ENCODE peak calls at places on chromosomes 12 and 14, in seven cellular contexts. G is colonic mucosa, Z is H1, B is A673, H is heart left ventricle, D is HepG2, U is left lung. Y is an unnamed sample. For H3K9me3, the result is how much of the 10 kb centered on the place peaks cover.

GRCh38 chr14:101200650-101201516 is 297.4 kb upstream of the RTL1 start:
- DNase-seq in G (no peak), Z (no peak), B (no peak), H (no peak), D (no peak), U (no peak), Y (no peak)

GRCh38 chr12:30796508-30796780 is 41.7 kb upstream of the CAPRIN2 start:
- DNase-seq in G (no peak), Z (no peak), B (peak), H (no peak), D (no peak), U (peak), Y (no peak)

GRCh38 chr14:76495983-76496382 is 120.0 kb downstream of the ESRRB start:
- DNase-seq in G (no peak), Z (no peak), B (no peak), H (no peak), D (no peak), U (no peak), Y (no peak)

GRCh38 chr14:66005899-66006434 is 480.2 kb upstream of the CCDC196 start:
- DNase-seq in G (no peak), Z (no peak), B (no peak), H (no peak), D (no peak), U (no peak), Y (no peak)

GRCh38 chr12:40770781-40771180 is 78.5 kb downstream of the CNTN1 start:
- DNase-seq in G (no peak), Z (no peak), B (no peak), H (no peak), D (no peak), U (no peak), Y (no peak)

GRCh38 chr12:68178184-68178583 is 18.6 kb upstream of the IFNG start:
- DNase-seq in G (no peak), Z (no peak), B (no peak), H (no peak), D (no peak), U (no peak), Y (no peak)

GRCh38 chr12:86134571-86134970 is 121.6 kb downstream of the MGAT4C start:
- DNase-seq in G (no peak), Z (no peak), B (peak), H (no peak), D (no peak), U (no peak), Y (no peak)

GRCh38 chr12:119047641-119048040 is 66.3 kb downstream of the SRRM4 start:
- DNase-seq in G (no peak), Z (no peak), B (no peak), H (no peak), D (no peak), U (no peak), Y (no peak)

GRCh38 chr12:66268562-66268961 is 33.7 kb upstream of the HELB start:
- DNase-seq in G (no peak), Z (no peak), B (no peak), H (no peak), D (no peak), U (no peak), Y (no peak)

GRCh38 chr12:43111608-43112007 is 440.4 kb downstream of the ADAMTS20 start:
- DNase-seq in G (no peak), Z (no peak), B (no peak), H (no peak), D (no peak), U (no peak), Y (no peak)

GRCh38 chr12:53786411-53786810 is 34.6 kb upstream of the CISTR start:
- DNase-seq in G (no peak), Z (no peak), B (no peak), H (no peak), D (no peak), U (no peak), Y (no peak)

GRCh38 chr14:65168840-65169239 is 66.5 kb upstream of the MAX start:
- DNase-seq in G (no peak), Z (no peak), B (peak), H (no peak), D (no peak), U (no peak), Y (no peak)

GRCh38 chr12:113296557-113297213 is 38.2 kb downstream of the SLC8B1 start:
- DNase-seq in G (no peak), Z (no peak), B (no peak), H (no peak), D (no peak), U (no peak), Y (no peak)

GRCh38 chr12:75364918-75365317 is 26.0 kb upstream of the GLIPR1L2 start:
- DNase-seq in G (no peak), Z (no peak), B (peak), H (peak), D (no peak), U (no peak), Y (no peak)
- H3K9me3 ChIP-seq in G (under half), Z (under half), B (under half), H (under half), D (under half), U (under half), Y (under half)

DNA sequence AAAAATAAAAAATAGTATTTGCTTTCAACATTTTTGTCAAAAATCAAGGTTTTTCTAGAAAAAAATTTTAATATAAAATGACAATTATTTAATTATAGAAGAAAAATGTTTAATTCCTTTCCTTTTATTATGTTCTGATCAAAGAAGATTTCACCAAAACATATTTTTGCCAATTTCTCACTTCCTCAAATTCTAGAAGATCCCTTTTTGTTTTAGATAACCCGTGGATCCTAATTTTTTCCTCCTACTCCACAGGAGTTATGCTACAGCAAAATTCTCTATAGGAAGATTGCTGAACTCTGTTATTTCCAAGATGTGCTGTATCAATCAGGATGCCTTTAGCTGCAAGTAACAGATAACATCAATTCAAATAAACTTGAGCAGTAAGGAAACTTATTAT is 3.7 kb upstream of the SNX6 start:
- DNase-seq in G (no peak), Z (no peak), B (no peak), H (no peak), D (no peak), U (no peak), Y (no peak)
- H3K9me3 ChIP-seq in G (under half), Z (under half), B (under half), H (under half), D (under half), U (under half), Y (under half)

GRCh38 chr14:68616255-68616902 is 176.5 kb downstream of the ZFP36L1 start:
- DNase-seq in G (no peak), Z (no peak), B (no peak), H (no peak), D (no peak), U (no peak), Y (no peak)
- H3K9me3 ChIP-seq in G (under half), Z (under half), B (under half), H (under half), D (under half), U (half or more), Y (under half)

GRCh38 chr14:20194101-20194500 is 3.4 kb downstream of the OR11G2 start:
- DNase-seq in G (no peak), Z (no peak), B (no peak), H (no peak), D (no peak), U (no peak), Y (no peak)
- H3K9me3 ChIP-seq in G (under half), Z (half or more), B (under half), H (under half), D (under half), U (under half), Y (under half)

GRCh38 chr14:57245941-57246340 is 22.8 kb downstream of the EXOC5 start:
- DNase-seq in G (no peak), Z (no peak), B (no peak), H (no peak), D (no peak), U (no peak), Y (no peak)

GRCh38 chr14:57247283-57247682 is 21.4 kb downstream of the EXOC5 start:
- DNase-seq in G (no peak), Z (no peak), B (peak), H (no peak), D (no peak), U (no peak), Y (no peak)

DNA sequence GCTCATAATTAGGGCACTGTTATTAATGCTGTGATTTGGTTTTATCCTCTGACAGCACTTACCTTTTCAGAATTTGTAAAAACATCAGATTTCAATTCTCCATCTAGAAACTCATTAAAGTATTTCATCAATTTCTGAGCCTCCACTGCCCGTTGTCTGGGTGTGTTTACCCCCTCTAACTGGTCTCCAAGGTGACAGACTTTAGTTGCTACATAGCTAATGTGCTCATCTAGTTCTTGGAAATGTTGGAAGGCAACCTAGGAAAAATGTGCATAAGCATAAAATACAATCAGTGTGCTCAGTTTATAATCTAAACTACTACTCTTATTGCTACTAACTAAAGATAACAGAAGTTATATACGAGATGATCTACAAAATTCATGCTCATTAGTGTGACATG is 24.6 kb downstream of the EXOC5 start:
- DNase-seq in G (no peak), Z (no peak), B (no peak), H (no peak), D (no peak), U (no peak), Y (no peak)
- H3K9me3 ChIP-seq in G (under half), Z (under half), B (under half), H (under half), D (under half), U (under half), Y (under half)

GRCh38 chr14:33836895-33837577 is 113.8 kb downstream of the EGLN3 start:
- DNase-seq in G (no peak), Z (no peak), B (no peak), H (no peak), D (no peak), U (no peak), Y (no peak)
- H3K9me3 ChIP-seq in G (under half), Z (under half), B (under half), H (under half), D (under half), U (under half), Y (under half)

DNA sequence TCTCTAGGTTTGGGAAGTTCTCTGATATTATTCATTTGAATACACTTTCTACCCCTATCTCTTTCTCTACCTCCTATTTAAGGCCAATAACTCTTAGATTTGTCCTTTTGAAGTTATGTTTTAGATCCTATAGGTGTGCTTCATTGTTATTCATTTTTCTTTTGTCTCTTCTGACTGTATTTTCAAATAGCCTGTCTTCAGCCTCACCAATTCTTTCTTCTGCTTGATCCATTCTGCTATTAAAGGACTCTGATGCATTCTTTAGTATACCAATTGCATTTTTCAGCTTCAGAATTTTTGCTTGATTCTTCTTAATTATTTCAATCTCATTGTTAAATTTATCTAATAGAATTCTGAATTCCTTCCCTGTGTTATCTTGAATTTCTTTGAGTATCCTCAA is 199.2 kb downstream of the CRADD start:
- DNase-seq in G (no peak), Z (no peak), B (no peak), H (no peak), D (no peak), U (no peak), Y (no peak)
- H3K9me3 ChIP-seq in G (under half), Z (under half), B (under half), H (under half), D (under half), U (half or more), Y (under half)

DNA sequence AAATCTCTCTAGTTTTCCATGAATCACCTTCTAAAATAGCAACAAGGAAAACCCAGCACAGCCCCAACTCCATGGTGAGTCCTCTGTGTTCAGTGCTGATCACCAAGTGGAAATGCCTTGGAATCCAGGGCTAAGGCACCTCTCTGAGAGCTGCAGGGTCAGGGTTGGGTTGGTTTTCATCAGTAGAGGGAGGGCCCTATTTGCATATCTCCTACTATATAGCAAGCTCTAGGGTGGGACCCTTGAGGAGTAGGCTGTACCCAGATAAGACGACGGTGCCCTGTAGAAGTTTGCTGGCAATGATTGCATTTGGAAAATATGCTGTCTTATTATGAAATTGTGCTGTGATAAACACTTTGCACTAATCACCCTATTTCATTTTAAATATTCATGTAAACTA is 1011.8 kb downstream of the TMEM121 start:
- DNase-seq in G (no peak), Z (no peak), B (no peak), H (no peak), D (no peak), U (no peak), Y (no peak)
- H3K9me3 ChIP-seq in G (under half), Z (half or more), B (under half), H (under half), D (under half), U (under half), Y (under half)

DNA sequence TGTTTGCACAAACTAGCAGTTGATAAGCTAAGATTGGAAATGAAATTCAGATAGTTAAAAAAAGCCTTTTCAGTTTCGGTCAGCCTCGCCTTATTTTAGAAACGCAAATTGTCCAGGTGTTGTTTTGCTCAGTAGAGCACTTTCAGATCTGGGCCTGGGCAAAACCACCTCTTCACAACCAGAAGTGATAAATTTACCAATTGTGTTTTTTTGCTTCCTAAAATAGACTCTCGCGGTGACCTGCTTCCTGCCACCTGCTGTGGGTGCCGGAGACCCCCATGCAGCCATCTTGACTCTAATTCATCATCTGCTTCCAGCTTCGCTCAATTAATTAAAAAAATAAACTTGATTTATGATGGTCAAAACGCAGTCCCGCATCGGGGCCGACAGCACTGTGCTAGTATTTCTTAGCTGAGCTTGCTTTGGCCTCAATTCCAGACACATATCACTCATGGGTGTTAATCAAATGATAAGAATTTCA is 335.6 kb downstream of the TMEM121 start:
- DNase-seq in G (no peak), Z (no peak), B (no peak), H (no peak), D (no peak), U (peak), Y (no peak)
- H3K9me3 ChIP-seq in G (under half), Z (half or more), B (under half), H (under half), D (under half), U (under half), Y (under half)

DNA sequence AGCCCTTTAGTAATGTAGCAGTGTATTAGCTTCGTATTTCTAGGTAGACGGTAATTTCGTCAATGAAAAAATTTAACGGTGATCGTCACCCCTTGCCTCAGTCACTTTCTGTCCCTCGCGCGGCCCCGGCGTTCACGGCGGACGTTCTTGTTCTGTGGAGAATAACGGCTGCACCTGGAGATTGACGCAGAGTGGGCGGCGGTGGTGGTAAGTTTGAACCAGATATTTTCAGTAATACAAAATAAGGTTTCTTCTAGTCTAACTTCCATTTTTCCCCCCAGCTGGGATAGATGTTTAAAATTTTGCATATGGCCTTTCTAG is 341 bp downstream of the ZNF10 start:
- DNase-seq in G (no peak), Z (no peak), B (no peak), H (peak), D (no peak), U (peak), Y (peak)
- H3K9me3 ChIP-seq in G (under half), Z (under half), B (half or more), H (under half), D (half or more), U (half or more), Y (under half)

Y was measured in T-helper 17 cell.